ENCODE peak calls at places on chromosome 5, in seven cellular contexts. T, D, Z, A, J, P and U are unnamed samples.

GRCh38 chr5:12865529-12865928 is 961.3 kb upstream of the CTNND2 start:
- DNase-seq in T (no peak), D (no peak), Z (no peak), A (no peak), J (no peak), P (no peak), U (no peak)

GRCh38 chr5:83388608-83389007 is 82.9 kb upstream of the VCAN start:
- DNase-seq in T (peak; percentile 83), D (no peak), Z (no peak), A (no peak), J (no peak), P (no peak), U (no peak)

GRCh38 chr5:159133041-159133741 is 33.5 kb upstream of the EBF1 start:
- DNase-seq in T (peak; percentile 15), D (no peak), Z (no peak), A (no peak), J (no peak), P (no peak), U (no peak)

GRCh38 chr5:81787843-81788242 is 36.9 kb upstream of the SSBP2 start:
- DNase-seq in T (peak; percentile 34), D (no peak), Z (no peak), A (no peak), J (peak; percentile 31), P (peak; percentile 24), U (no peak)

GRCh38 chr5:176817864-176818377 is 7.6 kb downstream of the UNC5A start:
- DNase-seq in T (no peak), D (no peak), Z (peak; percentile 49), A (no peak), J (no peak), P (peak; percentile 51), U (no peak)

GRCh38 chr5:133930061-133930823 is 38.2 kb downstream of the C5orf15 start:
- DNase-seq in T (no peak), D (no peak), Z (peak; percentile 90), A (peak; percentile 30), J (peak; percentile 32), P (no peak), U (no peak)

GRCh38 chr5:69030663-69031062 is 63.2 kb upstream of the SLC30A5 start:
- DNase-seq in T (no peak), D (no peak), Z (no peak), A (no peak), J (no peak), P (no peak), U (no peak)

GRCh38 chr5:124735169-124735858 is 11.1 kb downstream of the ZNF608 start:
- DNase-seq in T (no peak), D (peak; percentile 26), Z (no peak), A (no peak), J (peak; percentile 27), P (no peak), U (no peak)